ENCODE peak calls at places on chromosomes 11 and 22, in four cellular contexts. One of them, this sample, is unnamed.

GRCh38 chr11:103676413-103676812 is 360.0 kb upstream of the DDI1 start:
- DNase-seq in K562: no peak
- DNase-seq in HepG2: no peak
- DNase-seq in SK-N-SH: no peak
- DNase-seq in this sample: no peak

GRCh38 chr22:43168416-43169309 is 17.3 kb downstream of the TSPO start:
- DNase-seq in SK-N-SH: no peak
- DNase-seq in HepG2: no peak
- DNase-seq in K562: no peak
- DNase-seq in this sample: no peak

GRCh38 chr22:19762315-19763140 is 1.9 kb downstream of the TBX1 start:
- DNase-seq in K562: no peak
- DNase-seq in SK-N-SH: no peak
- DNase-seq in HepG2: no peak
- DNase-seq in this sample: peak; percentile 33

GRCh38 chr11:29159552-29160465 is 857.0 kb downstream of the KCNA4 start:
- DNase-seq in K562: peak; percentile 6
- DNase-seq in SK-N-SH: peak; percentile 10
- DNase-seq in HepG2: peak; percentile 20
- DNase-seq in this sample: peak; percentile 64

GRCh38 chr22:46500201-46500600 is 37.2 kb downstream of the CELSR1 start:
- DNase-seq in SK-N-SH: no peak
- DNase-seq in HepG2: no peak
- DNase-seq in K562: no peak
- DNase-seq in this sample: peak; percentile 76

GRCh38 chr11:36565033-36565610 is 2.7 kb upstream of the RAG1 start:
- DNase-seq in HepG2: no peak
- DNase-seq in SK-N-SH: peak; percentile 57
- DNase-seq in K562: no peak
- DNase-seq in this sample: no peak

GRCh38 chr11:132095230-132096165 is 725.1 kb downstream of the NTM start:
- DNase-seq in K562: no peak
- DNase-seq in SK-N-SH: peak; percentile 28
- DNase-seq in HepG2: no peak
- DNase-seq in this sample: no peak

GRCh38 chr11:65811764-65812475 is 21.8 kb upstream of the SNX32 start:
- DNase-seq in K562: no peak
- DNase-seq in HepG2: no peak
- DNase-seq in SK-N-SH: no peak
- DNase-seq in this sample: no peak

GRCh38 chr11:59106363-59107336 is at the start of gene FAM111B:
- DNase-seq in K562: peak; percentile 7
- DNase-seq in HepG2: peak; percentile 94
- DNase-seq in SK-N-SH: peak; percentile 86
- DNase-seq in this sample: peak; percentile 82

GRCh38 chr11:104163100-104164027 is 583 bp downstream of the PDGFD start:
- DNase-seq in SK-N-SH: peak; percentile 25
- DNase-seq in K562: no peak
- DNase-seq in HepG2: no peak
- DNase-seq in this sample: peak; percentile 48

GRCh38 chr22:38258895-38259294 is 13.9 kb downstream of the TMEM184B start:
- DNase-seq in SK-N-SH: no peak
- DNase-seq in K562: peak; percentile 33
- DNase-seq in HepG2: no peak
- DNase-seq in this sample: no peak

GRCh38 chr11:68832476-68833176 is 9.1 kb downstream of the CPT1A start:
- DNase-seq in SK-N-SH: peak; percentile 69
- DNase-seq in K562: no peak
- DNase-seq in HepG2: no peak
- DNase-seq in this sample: no peak
- TF ChIP-seq FOXJ3 in SK-N-SH: no peak
- TF ChIP-seq FOXJ3 in K562: no peak
- TF ChIP-seq FOXJ3 in HepG2: no peak
- TF ChIP-seq FOXJ3 in this sample: no peak

GRCh38 chr11:82521427-82521826 is 212.2 kb downstream of the FAM181B start:
- DNase-seq in K562: no peak
- DNase-seq in HepG2: no peak
- DNase-seq in SK-N-SH: no peak
- DNase-seq in this sample: no peak
- TF ChIP-seq USF2 in K562: no peak
- TF ChIP-seq USF2 in HepG2: no peak
- TF ChIP-seq USF2 in SK-N-SH: no peak
- TF ChIP-seq USF2 in this sample: no peak

GRCh38 chr11:57567210-57567511 is 311 bp downstream of the UBE2L6 start:
- DNase-seq in SK-N-SH: no peak
- DNase-seq in K562: no peak
- DNase-seq in HepG2: no peak
- DNase-seq in this sample: no peak

GRCh38 chr11:57566035-57566504 is 1.4 kb downstream of the UBE2L6 start:
- DNase-seq in SK-N-SH: no peak
- DNase-seq in K562: no peak
- DNase-seq in HepG2: peak; percentile 46
- DNase-seq in this sample: no peak

GRCh38 chr11:57567512-57568329 is at the start of gene UBE2L6:
- DNase-seq in K562: peak; percentile 82
- DNase-seq in SK-N-SH: peak; percentile 91
- DNase-seq in HepG2: no peak
- DNase-seq in this sample: peak; percentile 91

GRCh38 chr11:57566564-57567209 is 785 bp downstream of the UBE2L6 start:
- DNase-seq in K562: no peak
- DNase-seq in SK-N-SH: peak; percentile 35
- DNase-seq in HepG2: no peak
- DNase-seq in this sample: no peak

DNA sequence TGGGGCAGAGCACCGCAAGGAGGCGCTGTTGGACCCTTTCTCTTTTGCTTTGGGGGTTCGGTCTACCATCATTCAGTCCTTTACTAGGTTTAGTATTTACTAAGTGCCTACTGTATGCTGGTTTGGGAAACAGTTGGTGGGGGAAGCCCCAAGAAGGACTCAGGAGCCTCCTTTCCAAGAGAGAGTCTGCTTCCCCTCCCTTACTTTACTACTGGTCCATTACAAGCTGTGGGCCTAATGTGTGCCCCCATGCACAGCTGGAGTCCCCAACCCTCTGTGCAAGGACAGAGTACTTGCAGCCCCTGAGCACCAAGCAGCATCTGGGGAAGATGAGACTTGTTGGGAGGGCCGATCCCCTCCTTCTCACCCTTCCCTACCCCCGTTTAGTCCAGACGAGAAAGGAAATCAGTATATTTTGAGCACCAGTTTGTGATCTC is 876 bp upstream of the UBE2L6 start:
- DNase-seq in K562: no peak
- DNase-seq in SK-N-SH: no peak
- DNase-seq in HepG2: peak; percentile 49
- DNase-seq in this sample: no peak
- TF ChIP-seq FOXJ3 in K562: no peak
- TF ChIP-seq FOXJ3 in SK-N-SH: no peak
- TF ChIP-seq FOXJ3 in HepG2: no peak
- TF ChIP-seq FOXJ3 in this sample: no peak

DNA sequence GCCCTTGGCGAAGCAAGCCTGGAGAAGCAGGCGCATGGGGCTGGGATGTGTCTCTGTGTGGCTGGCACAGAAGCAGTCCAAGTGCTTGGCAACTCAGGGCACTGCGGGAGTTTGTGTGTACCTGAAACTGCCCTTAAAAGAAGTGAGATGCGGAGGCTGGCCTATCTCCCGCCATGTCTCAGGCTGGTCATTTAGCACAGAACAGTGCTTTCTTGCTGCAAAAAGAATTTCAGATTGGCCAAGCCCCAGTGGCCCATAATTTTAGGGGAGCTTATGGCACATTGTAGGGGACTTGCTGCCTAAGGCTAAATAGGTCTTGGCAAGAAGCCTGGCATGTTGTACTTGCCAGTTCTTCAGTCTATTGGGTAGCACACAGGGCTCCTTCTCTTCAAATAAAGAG is 16.4 kb downstream of the EHF start:
- DNase-seq in HepG2: no peak
- DNase-seq in SK-N-SH: no peak
- DNase-seq in K562: no peak
- DNase-seq in this sample: no peak
- TF ChIP-seq USF2 in HepG2: no peak
- TF ChIP-seq USF2 in SK-N-SH: no peak
- TF ChIP-seq USF2 in K562: no peak
- TF ChIP-seq USF2 in this sample: no peak

GRCh38 chr11:74784234-74784633 is 35.6 kb downstream of the RNF169 start:
- DNase-seq in HepG2: no peak
- DNase-seq in SK-N-SH: no peak
- DNase-seq in K562: no peak
- DNase-seq in this sample: no peak
- TF ChIP-seq FOXJ3 in HepG2: no peak
- TF ChIP-seq FOXJ3 in SK-N-SH: no peak
- TF ChIP-seq FOXJ3 in K562: no peak
- TF ChIP-seq FOXJ3 in this sample: no peak

DNA sequence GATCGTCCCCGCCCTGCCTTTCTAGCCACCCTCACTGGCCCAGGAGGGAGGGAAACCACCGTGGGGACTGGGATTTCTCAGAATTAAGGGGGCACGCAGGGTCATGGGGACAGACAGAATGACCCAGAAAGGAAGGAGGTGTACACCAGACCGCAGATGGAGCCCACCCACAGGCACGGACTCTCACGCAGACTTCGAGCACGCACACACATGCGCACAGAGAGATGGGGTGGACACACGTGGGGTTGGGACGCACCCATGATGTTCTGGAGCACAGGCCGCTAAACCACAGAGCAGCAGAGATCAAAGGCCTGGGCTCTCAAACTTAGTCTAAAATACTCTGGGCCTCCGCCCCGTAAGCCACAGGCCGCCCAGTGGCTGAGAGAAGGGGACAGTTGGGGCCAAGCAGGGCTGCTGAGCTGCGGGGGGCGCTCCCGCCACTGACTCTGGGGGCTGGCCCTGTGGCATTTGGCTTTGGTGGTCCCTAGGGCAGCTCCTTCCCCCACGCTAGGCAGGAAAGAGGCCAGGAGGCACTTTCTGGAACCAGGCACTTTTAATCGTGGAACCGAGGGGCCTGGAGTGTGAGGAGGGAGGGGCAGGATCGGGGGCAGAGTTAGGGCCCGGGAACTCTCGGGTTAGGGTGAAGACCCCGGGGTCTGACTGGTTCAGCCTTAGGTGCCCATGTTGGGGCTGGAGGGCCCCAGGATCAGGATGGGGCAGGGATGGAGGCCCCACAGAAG is 1.5 kb downstream of the IFITM5 start:
- DNase-seq in K562: peak; percentile 70
- DNase-seq in SK-N-SH: no peak
- DNase-seq in HepG2: peak; percentile 24
- DNase-seq in this sample: peak; percentile 21
- TF ChIP-seq USF2 in K562: peak; percentile 37
- TF ChIP-seq USF2 in SK-N-SH: no peak
- TF ChIP-seq USF2 in HepG2: no peak
- TF ChIP-seq USF2 in this sample: no peak

This sample was measured in WTC11.